ENCODE peak calls at places on chromosome 18, in six cellular contexts. Z, T, F, E, R and H are unnamed samples.

GRCh38 chr18:39480494-39481245 is 1915.1 kb upstream of the CELF4 start:
- DNase-seq in Z (no peak), T (no peak), F (no peak), E (no peak), R (no peak), H (no peak)

GRCh38 chr18:79523738-79524180 is 128.0 kb downstream of the NFATC1 start:
- DNase-seq in Z (no peak), T (no peak), F (no peak), E (no peak), R (peak; percentile 36), H (no peak)

GRCh38 chr18:74498712-74499629 is 2.8 kb downstream of the CNDP2 start:
- DNase-seq in Z (no peak), T (no peak), F (no peak), E (no peak), R (peak; percentile 86), H (no peak)

GRCh38 chr18:22613058-22613690 is 195.5 kb upstream of the CTAGE1 start:
- DNase-seq in Z (no peak), T (no peak), F (no peak), E (no peak), R (no peak), H (no peak)

GRCh38 chr18:48735070-48735676 is 196.3 kb downstream of the CTIF start:
- DNase-seq in Z (no peak), T (peak; percentile 25), F (no peak), E (no peak), R (no peak), H (peak; percentile 57)

GRCh38 chr18:22048932-22049615 is 120.3 kb upstream of the GATA6 start:
- DNase-seq in Z (no peak), T (no peak), F (no peak), E (no peak), R (no peak), H (no peak)

GRCh38 chr18:79388043-79388442 is 7.7 kb upstream of the NFATC1 start:
- DNase-seq in Z (no peak), T (no peak), F (no peak), E (no peak), R (no peak), H (no peak)

GRCh38 chr18:48629730-48630324 is 91.0 kb downstream of the CTIF start:
- DNase-seq in Z (peak; percentile 93), T (peak; percentile 98), F (peak; percentile 91), E (peak; percentile 96), R (peak; percentile 39), H (peak; percentile 99)

GRCh38 chr18:13620206-13620672 is 106.1 kb downstream of the FAM210A start:
- DNase-seq in Z (peak; percentile 2), T (no peak), F (no peak), E (no peak), R (peak; percentile 33), H (no peak)

GRCh38 chr18:29383311-29384273 is 1206.7 kb upstream of the CDH2 start:
- DNase-seq in Z (no peak), T (peak; percentile 72), F (no peak), E (no peak), R (no peak), H (no peak)

GRCh38 chr18:71105994-71106546 is 817.2 kb downstream of the SOCS6 start:
- DNase-seq in Z (no peak), T (no peak), F (no peak), E (no peak), R (no peak), H (no peak)

GRCh38 chr18:69387181-69387580 is 13.5 kb upstream of the DOK6 start:
- DNase-seq in Z (no peak), T (no peak), F (no peak), E (no peak), R (no peak), H (no peak)

GRCh38 chr18:59996370-59996966 is 96.7 kb downstream of the PMAIP1 start:
- DNase-seq in Z (peak; percentile 62), T (peak; percentile 66), F (peak; percentile 58), E (no peak), R (no peak), H (peak; percentile 26)

GRCh38 chr18:22032392-22032961 is 136.9 kb upstream of the GATA6 start:
- DNase-seq in Z (peak; percentile 77), T (peak; percentile 93), F (peak; percentile 87), E (peak; percentile 72), R (no peak), H (peak; percentile 41)

GRCh38 chr18:25052426-25052825 is 299.5 kb downstream of the ZNF521 start:
- DNase-seq in Z (no peak), T (no peak), F (no peak), E (no peak), R (no peak), H (no peak)

GRCh38 chr18:59961086-59961485 is 61.3 kb downstream of the PMAIP1 start:
- DNase-seq in Z (no peak), T (no peak), F (no peak), E (no peak), R (no peak), H (no peak)